ENCODE peak calls at places on chromosome 21, in five cellular contexts. J is IMR-90, S is neuronal stem cell, G is H9, I is H1. N is an unnamed sample.

GRCh38 chr21:38766987-38767722 is 38.6 kb upstream of the ETS2 start:
- DNase-seq in G (no peak), I (no peak), J (no peak), S (no peak), N (no peak)

GRCh38 chr21:32813265-32813903 is 41.8 kb upstream of the PAXBP1 start:
- DNase-seq in I (no peak), S (peak; percentile 18), J (no peak), G (peak; percentile 46), N (no peak)

GRCh38 chr21:33937931-33938339 is 22.3 kb upstream of the ATP5PO start:
- DNase-seq in J (no peak), G (no peak), I (no peak), S (no peak), N (no peak)

GRCh38 chr21:34181418-34181817 is 108.0 kb downstream of the MRPS6 start:
- DNase-seq in S (no peak), J (no peak), G (no peak), I (no peak), N (no peak)

GRCh38 chr21:17476006-17476405 is 36.8 kb upstream of the CXADR start:
- DNase-seq in S (no peak), G (no peak), I (no peak), J (no peak), N (no peak)

GRCh38 chr21:35348686-35349085 is 299.6 kb upstream of the RUNX1 start:
- DNase-seq in S (no peak), G (no peak), J (peak; percentile 51), I (no peak), N (no peak)

GRCh38 chr21:30502041-30502440 is at the start of gene KRTAP19-5:
- DNase-seq in G (no peak), I (no peak), S (no peak), J (no peak), N (no peak)

GRCh38 chr21:18840239-18840638 is 436.7 kb upstream of the TMPRSS15 start:
- DNase-seq in I (peak; percentile 7), S (no peak), G (peak; percentile 52), J (no peak), N (no peak)

GRCh38 chr21:25916226-25916625 is 181.5 kb downstream of the GABPA start:
- DNase-seq in S (no peak), J (no peak), I (no peak), G (no peak), N (peak; percentile 36)

GRCh38 chr21:28587748-28588147 is 404.9 kb downstream of the LTN1 start:
- DNase-seq in S (no peak), G (no peak), J (peak; percentile 24), I (no peak), N (no peak)

GRCh38 chr21:34701726-34702125 is 32.9 kb downstream of the CLIC6 start:
- DNase-seq in S (no peak), I (no peak), G (no peak), J (peak; percentile 56), N (peak; percentile 10)

GRCh38 chr21:39125752-39126485 is 57.3 kb downstream of the PSMG1 start:
- DNase-seq in I (peak; percentile 44), J (peak; percentile 78), S (peak; percentile 37), G (peak; percentile 87), N (peak; percentile 80)

GRCh38 chr21:21373969-21374368 is 375.8 kb downstream of the NCAM2 start:
- DNase-seq in J (no peak), S (no peak), G (no peak), I (no peak), N (no peak)

GRCh38 chr21:19684328-19684727 is 1280.7 kb upstream of the TMPRSS15 start:
- DNase-seq in I (no peak), G (no peak), J (no peak), S (no peak), N (no peak)

GRCh38 chr21:19322360-19322759 is 918.8 kb upstream of the TMPRSS15 start:
- DNase-seq in G (no peak), I (no peak), S (no peak), J (no peak), N (no peak)

GRCh38 chr21:17829472-17829871 is 10.3 kb upstream of the C21orf91 start:
- DNase-seq in G (no peak), I (no peak), S (no peak), J (peak; percentile 84), N (no peak)

GRCh38 chr21:32807717-32808380 is 36.3 kb upstream of the PAXBP1 start:
- DNase-seq in I (no peak), G (no peak), J (peak; percentile 38), S (peak; percentile 20), N (no peak)

GRCh38 chr21:35163381-35163780 is 114.3 kb upstream of the RUNX1 start:
- DNase-seq in I (no peak), S (no peak), J (peak; percentile 59), G (no peak), N (peak; percentile 41)

GRCh38 chr21:17612023-17612564 is 607 bp downstream of the BTG3 start:
- DNase-seq in G (peak; percentile 31), J (peak; percentile 59), I (no peak), S (peak; percentile 14), N (peak; percentile 50)

GRCh38 chr21:20311388-20311787 is 686.8 kb upstream of the NCAM2 start:
- DNase-seq in I (no peak), S (no peak), G (no peak), J (no peak), N (no peak)

GRCh38 chr21:27771938-27772505 is 805.1 kb upstream of the ADAMTS5 start:
- DNase-seq in G (no peak), J (no peak), S (no peak), I (no peak), N (no peak)

GRCh38 chr21:15192243-15192642 is 127.4 kb upstream of the NRIP1 start:
- DNase-seq in I (no peak), S (no peak), J (no peak), G (no peak), N (peak; percentile 20)

DNA sequence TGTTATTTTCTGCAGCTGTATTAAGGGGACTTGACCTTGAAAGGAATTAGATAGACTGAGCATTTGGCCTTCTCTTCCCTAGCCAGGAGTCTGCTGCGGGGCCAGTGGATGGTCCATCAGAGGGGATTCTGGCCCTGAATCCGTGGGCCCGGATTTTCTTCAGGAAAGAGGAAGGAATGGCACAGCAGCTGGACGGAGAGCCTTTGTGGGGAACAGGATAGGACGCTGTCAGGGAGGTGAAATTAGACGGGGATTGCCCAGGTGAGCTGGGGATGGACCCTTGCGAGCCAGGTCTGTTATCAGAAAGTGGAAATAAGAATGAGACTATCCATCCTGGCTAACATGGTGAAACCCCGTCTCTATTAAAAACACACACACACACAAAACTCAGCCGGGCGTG is 1.7 kb upstream of the C2CD2 start:
- DNase-seq in G (no peak), S (no peak), J (no peak), I (no peak), N (no peak)
- H3K27ac ChIP-seq in G (no peak overlapping the region), S (no peak overlapping the region), J (no peak overlapping the region), I (no peak overlapping the region), N (no peak overlapping the region)

DNA sequence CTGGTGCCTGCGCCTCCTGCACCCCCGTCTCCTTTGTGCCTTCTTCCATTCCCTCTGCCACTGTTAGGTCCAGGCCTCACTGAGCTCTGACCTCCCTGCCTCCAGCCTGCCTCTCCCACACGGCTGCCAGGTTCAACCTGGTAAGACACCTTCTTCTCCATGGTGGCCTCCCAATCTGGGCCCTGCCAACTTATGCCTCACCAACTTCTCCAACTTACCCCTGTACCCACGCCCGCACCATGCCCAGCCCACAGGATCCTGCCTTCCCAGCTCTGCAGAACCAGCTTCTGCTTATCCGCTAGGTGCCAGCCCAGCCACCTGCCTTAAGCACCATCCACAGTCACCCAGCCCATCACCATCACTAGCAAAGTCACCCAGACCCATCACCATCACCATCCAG is 37.2 kb downstream of the PDE9A start:
- DNase-seq in S (no peak), J (no peak), G (no peak), I (no peak), N (no peak)
- H4K91ac ChIP-seq in S (no peak overlapping the region), J (no peak overlapping the region), G (no peak overlapping the region), I (no peak overlapping the region), N (no peak overlapping the region)

DNA sequence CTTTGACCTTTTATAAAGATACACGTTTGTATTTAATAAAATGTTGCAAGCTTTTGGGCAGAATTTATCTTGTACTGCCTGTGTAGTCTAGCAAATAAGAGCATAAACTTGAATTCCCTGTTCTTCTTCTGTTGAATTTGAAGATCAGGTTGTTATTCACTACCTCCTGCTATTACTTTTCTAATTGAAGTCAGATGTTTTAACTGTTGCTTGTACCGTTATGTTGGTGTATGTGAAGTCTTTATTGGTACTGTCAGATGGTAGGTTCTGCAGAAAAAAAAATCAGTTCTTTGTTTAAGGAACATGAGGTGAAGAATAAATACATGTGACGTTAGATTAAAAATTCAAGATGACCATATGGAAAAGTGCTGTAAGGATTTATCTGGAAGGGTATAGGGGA is 69.1 kb downstream of the DYRK1A start:
- DNase-seq in S (no peak), I (no peak), J (no peak), G (no peak), N (no peak)
- H3K27ac ChIP-seq in S (no peak overlapping the region), I (no peak overlapping the region), J (no peak overlapping the region), G (no peak overlapping the region), N (no peak overlapping the region)

DNA sequence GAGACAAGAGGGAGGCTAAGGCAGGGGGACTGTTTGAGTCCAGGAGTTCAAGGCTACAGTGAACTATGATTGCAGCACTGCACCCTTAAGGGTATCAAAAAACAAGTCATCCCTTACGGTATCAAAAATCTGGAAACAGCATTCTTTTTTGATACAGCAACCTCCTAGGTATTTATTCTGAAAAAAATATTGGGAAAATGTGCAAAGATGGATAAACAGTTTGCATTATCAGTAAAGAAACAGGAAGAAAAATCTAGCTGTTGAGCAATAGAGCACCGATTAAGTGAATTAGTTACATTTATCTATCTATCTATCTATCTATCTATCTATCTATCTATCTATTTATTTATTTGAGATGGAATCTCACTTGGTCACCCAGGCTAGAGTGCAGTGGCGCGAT is 56.7 kb upstream of the SCAF4 start:
- DNase-seq in S (no peak), G (no peak), I (no peak), J (no peak), N (no peak)
- H4K91ac ChIP-seq in S (no peak overlapping the region), G (no peak overlapping the region), I (no peak overlapping the region), J (no peak overlapping the region), N (no peak overlapping the region)

DNA sequence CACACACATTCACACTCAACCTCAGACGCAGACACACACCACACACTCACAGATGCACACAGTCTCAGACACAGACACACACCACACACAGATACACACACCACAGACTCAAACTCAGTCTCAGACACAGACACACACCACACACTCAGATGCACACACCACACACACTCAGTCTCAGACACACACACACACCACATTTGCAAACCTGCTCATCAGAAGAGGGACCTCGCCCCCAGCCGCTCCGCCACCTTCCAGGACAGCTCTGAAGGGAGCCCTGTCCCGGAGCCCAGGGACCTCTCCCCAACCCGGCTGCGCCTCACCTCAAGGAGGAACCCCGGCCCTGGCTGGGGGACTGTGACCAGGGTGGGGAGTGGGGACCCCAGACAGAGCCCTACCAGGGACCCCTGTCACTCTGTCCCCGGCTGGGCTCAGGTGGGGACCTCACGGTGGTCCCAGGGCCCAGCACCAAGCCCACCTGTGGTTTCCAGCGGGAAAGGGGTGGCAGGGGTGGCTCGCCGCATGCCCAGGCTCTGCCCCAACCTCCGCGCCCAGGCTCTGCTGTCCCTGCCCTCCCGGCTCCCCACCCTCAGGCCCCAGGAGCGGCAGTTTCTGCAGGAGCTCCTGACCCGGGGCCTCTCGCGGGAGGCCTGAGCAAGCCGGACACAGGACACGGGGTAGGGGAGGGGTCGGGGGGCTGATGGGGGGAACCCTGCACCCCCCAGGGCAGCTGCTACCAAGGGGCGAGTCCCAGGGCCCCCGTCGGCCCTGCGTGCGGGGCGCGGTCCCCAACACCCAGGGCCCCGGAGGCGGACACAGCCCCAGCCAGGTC is 701 bp upstream of the COL6A2 start:
- DNase-seq in I (no peak), G (peak; percentile 44), J (no peak), S (no peak), N (no peak)
- H3K27ac ChIP-seq in I (no peak overlapping the region), G (no peak overlapping the region), J (peak overlapping the region; percentile 65), S (no peak overlapping the region), N (no peak overlapping the region)

N was measured in trophoblast cell.